ENCODE peak calls at places on chromosomes 12 and 14, in seven cellular contexts. O is mesendoderm, X is IMR-90, F is H9, E is trophoblast cell, Y is H1, L is mesenchymal stem cell. D is an unnamed sample.

GRCh38 chr14:68547305-68548193 is 245.3 kb downstream of the ZFP36L1 start:
- DNase-seq in O (peak; percentile 33), X (peak; percentile 93), F (no peak), E (peak; percentile 96), Y (no peak), L (peak; percentile 98), D (no peak)

GRCh38 chr12:8644345-8645248 is 18.0 kb downstream of the MFAP5 start:
- DNase-seq in O (no peak), X (no peak), F (no peak), E (peak; percentile 26), Y (no peak), L (no peak), D (no peak)

GRCh38 chr12:62760779-62761178 is 174.2 kb downstream of the PPM1H start:
- DNase-seq in O (peak; percentile 76), X (peak; percentile 47), F (no peak), E (no peak), Y (no peak), L (peak; percentile 66), D (no peak)

GRCh38 chr12:109450980-109451379 is 26.1 kb downstream of the KCTD10 start:
- DNase-seq in O (no peak), X (no peak), F (no peak), E (no peak), Y (no peak), L (no peak), D (no peak)

GRCh38 chr12:96862326-96862725 is 44.7 kb upstream of the NEDD1 start:
- DNase-seq in O (peak; percentile 91), X (no peak), F (no peak), E (peak; percentile 22), Y (no peak), L (no peak), D (no peak)

GRCh38 chr12:114529956-114530355 is 124.0 kb upstream of the TBX5 start:
- DNase-seq in O (no peak), X (no peak), F (no peak), E (peak; percentile 29), Y (no peak), L (no peak), D (no peak)

GRCh38 chr12:52829986-52830385 is 4.1 kb downstream of the KRT79 start:
- DNase-seq in O (no peak), X (no peak), F (no peak), E (no peak), Y (no peak), L (no peak), D (no peak)

GRCh38 chr12:121438207-121438606 is 38.3 kb downstream of the RNF34 start:
- DNase-seq in O (no peak), X (no peak), F (no peak), E (no peak), Y (no peak), L (no peak), D (no peak)

GRCh38 chr12:47509398-47509851 is 196.4 kb downstream of the RPAP3 start:
- DNase-seq in O (no peak), X (peak; percentile 82), F (no peak), E (no peak), Y (no peak), L (peak; percentile 79), D (no peak)

GRCh38 chr12:97169922-97170321 is 262.9 kb downstream of the NEDD1 start:
- DNase-seq in O (no peak), X (no peak), F (no peak), E (no peak), Y (no peak), L (no peak), D (no peak)

GRCh38 chr12:67002711-67003110 is 266.4 kb upstream of the CAND1 start:
- DNase-seq in O (no peak), X (no peak), F (no peak), E (no peak), Y (no peak), L (no peak), D (no peak)

GRCh38 chr12:92735131-92735721 is 32.4 kb downstream of the PLEKHG7 start:
- DNase-seq in O (peak; percentile 67), X (peak; percentile 92), F (no peak), E (no peak), Y (no peak), L (peak; percentile 98), D (no peak)

GRCh38 chr12:19527876-19528275 is 88.6 kb downstream of the AEBP2 start:
- DNase-seq in O (no peak), X (no peak), F (no peak), E (no peak), Y (no peak), L (no peak), D (no peak)

GRCh38 chr12:43880547-43880946 is 44.7 kb downstream of the TMEM117 start:
- DNase-seq in O (no peak), X (no peak), F (no peak), E (no peak), Y (no peak), L (no peak), D (no peak)
- H3K27ac ChIP-seq in O (no peak overlapping the region), X (no peak overlapping the region), F (no peak overlapping the region), E (no peak overlapping the region), Y (no peak overlapping the region), L (no peak overlapping the region), D (no peak overlapping the region)

GRCh38 chr12:131873293-131873692 is 21.1 kb upstream of the ULK1 start:
- DNase-seq in O (no peak), X (no peak), F (no peak), E (no peak), Y (no peak), L (no peak), D (no peak)
- H2AK5ac ChIP-seq in O (no peak overlapping the region), X (no peak overlapping the region), F (no peak overlapping the region), E (no peak overlapping the region), Y (no peak overlapping the region), L (no peak overlapping the region), D (no peak overlapping the region)

GRCh38 chr14:85222344-85222743 is 307.6 kb upstream of the FLRT2 start:
- DNase-seq in O (no peak), X (no peak), F (no peak), E (no peak), Y (no peak), L (no peak), D (no peak)

GRCh38 chr14:85221832-85222231 is 308.1 kb upstream of the FLRT2 start:
- DNase-seq in O (no peak), X (no peak), F (no peak), E (no peak), Y (no peak), L (no peak), D (no peak)

GRCh38 chr14:85214471-85214870 is 315.5 kb upstream of the FLRT2 start:
- DNase-seq in O (no peak), X (peak; percentile 28), F (no peak), E (no peak), Y (no peak), L (no peak), D (no peak)

GRCh38 chr14:85218982-85219381 is 311.0 kb upstream of the FLRT2 start:
- DNase-seq in O (no peak), X (no peak), F (no peak), E (no peak), Y (no peak), L (no peak), D (no peak)

GRCh38 chr14:85217412-85217811 is 312.5 kb upstream of the FLRT2 start:
- DNase-seq in O (no peak), X (peak; percentile 31), F (no peak), E (no peak), Y (no peak), L (peak; percentile 39), D (no peak)
- H3K27ac ChIP-seq in O (no peak overlapping the region), X (no peak overlapping the region), F (no peak overlapping the region), E (no peak overlapping the region), Y (no peak overlapping the region), L (no peak overlapping the region), D (no peak overlapping the region)

DNA sequence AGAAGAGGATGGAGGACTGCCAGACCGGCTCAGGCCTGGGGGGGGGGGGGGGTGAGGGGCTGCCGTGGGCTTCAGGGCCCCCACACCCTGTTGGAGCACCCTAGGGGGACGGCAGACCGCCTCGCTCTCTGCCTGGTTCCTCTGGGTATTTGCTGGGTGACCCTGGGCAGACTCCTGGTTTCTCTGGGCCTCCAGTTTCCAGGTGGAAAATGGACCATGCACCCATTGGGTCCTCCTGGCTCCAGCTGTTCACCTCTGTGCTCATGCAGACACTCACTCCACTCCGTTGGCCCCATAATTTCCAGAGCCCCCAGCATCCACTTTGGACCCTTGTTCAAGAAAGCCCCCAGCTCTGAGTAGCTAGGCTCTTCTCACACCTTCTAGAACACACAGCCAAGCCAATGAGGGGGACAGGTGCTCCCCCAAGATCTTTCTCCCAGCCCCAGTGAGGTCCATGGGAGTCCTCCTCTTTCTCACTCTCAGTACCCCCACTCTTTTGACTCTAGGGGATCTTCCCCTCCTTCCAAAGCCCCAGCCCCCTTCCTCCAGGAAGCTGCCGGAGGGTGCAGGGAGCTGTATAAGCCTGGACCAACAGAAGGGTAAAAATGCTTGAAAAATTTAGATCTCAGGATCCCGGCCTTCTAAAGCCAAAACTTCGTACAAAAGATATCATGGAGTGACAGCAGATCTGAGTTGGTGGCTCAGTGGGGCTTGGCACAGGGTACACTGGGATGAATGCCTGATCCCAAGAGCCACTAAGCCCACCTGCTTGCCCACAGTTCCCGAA is 174.8 kb upstream of the RTL1 start:
- DNase-seq in O (no peak), X (no peak), F (no peak), E (no peak), Y (no peak), L (no peak), D (no peak)
- H2AK5ac ChIP-seq in O (peak overlapping the region; percentile 93), X (no peak overlapping the region), F (no peak overlapping the region), E (peak overlapping the region; percentile 57), Y (no peak overlapping the region), L (no peak overlapping the region), D (peak overlapping the region; percentile 92)

GRCh38 chr12:1034243-1034642 is 43.2 kb downstream of the ERC1 start:
- DNase-seq in O (no peak), X (no peak), F (no peak), E (no peak), Y (no peak), L (no peak), D (no peak)
- H3K27ac ChIP-seq in O (no peak overlapping the region), X (no peak overlapping the region), F (no peak overlapping the region), E (no peak overlapping the region), Y (no peak overlapping the region), L (no peak overlapping the region), D (no peak overlapping the region)

DNA sequence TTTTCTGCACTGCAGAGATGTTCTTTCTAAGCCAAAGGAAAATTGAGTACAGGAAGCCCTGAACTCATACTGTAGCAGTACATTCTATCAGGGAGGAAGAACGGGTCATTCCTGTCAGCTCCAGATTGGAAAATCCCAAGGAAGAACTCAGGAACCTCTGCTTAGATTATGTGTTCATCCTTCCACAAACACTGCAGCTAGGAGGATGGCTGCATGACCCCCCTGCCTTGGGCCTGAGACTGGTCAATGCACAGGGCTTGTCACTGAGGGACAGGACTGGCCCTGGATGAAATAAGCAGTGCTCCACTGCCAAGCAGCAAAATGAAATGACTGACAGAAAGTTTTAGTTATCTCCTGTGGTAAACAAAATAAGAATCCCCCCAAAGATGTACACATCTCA is 1406.8 kb upstream of the TMEM132C start:
- DNase-seq in O (no peak), X (no peak), F (no peak), E (no peak), Y (no peak), L (no peak), D (no peak)
- H2AK5ac ChIP-seq in O (no peak overlapping the region), X (no peak overlapping the region), F (no peak overlapping the region), E (no peak overlapping the region), Y (no peak overlapping the region), L (no peak overlapping the region), D (no peak overlapping the region)

D was measured in neuronal stem cell.